ENCODE peak calls at places on chromosomes 2 and 18, in ten cellular contexts. H, J, L, F, B, K, Z, R, T and V are unnamed samples.

GRCh38 chr2:12534646-12535263 is 182.0 kb upstream of the TRIB2 start:
- DNase-seq in H (peak), J (no peak), L (no peak), F (no peak), B (no peak), K (no peak), Z (no peak), R (no peak), T (no peak), V (no peak)

GRCh38 chr2:19933351-19933981 is 31.7 kb upstream of the TTC32 start:
- DNase-seq in H (peak), J (no peak), L (no peak), F (no peak), B (no peak), K (no peak), Z (peak), R (no peak), T (no peak), V (no peak)

GRCh38 chr18:73487956-73488355 is 620.2 kb upstream of the NETO1 start:
- DNase-seq in H (peak), J (no peak), L (no peak), F (no peak), B (no peak), K (no peak), Z (no peak), R (no peak), T (no peak), V (no peak)

GRCh38 chr2:151176661-151177060 is 85.0 kb downstream of the RBM43 start:
- DNase-seq in H (no peak), J (no peak), L (no peak), F (no peak), B (no peak), K (no peak), Z (no peak), R (no peak), T (no peak), V (no peak)

GRCh38 chr2:57544626-57545025 is 502.0 kb upstream of the VRK2 start:
- DNase-seq in H (no peak), J (no peak), L (no peak), F (no peak), B (no peak), K (no peak), Z (no peak), R (no peak), T (no peak), V (no peak)

GRCh38 chr2:161415467-161416293 is 417 bp upstream of the TBR1 start:
- DNase-seq in H (no peak), J (no peak), L (no peak), F (no peak), B (peak), K (no peak), Z (no peak), R (peak), T (no peak), V (no peak)

GRCh38 chr18:45727068-45727467 is 3.1 kb downstream of the SLC14A1 start:
- DNase-seq in H (no peak), J (no peak), L (no peak), F (no peak), B (no peak), K (no peak), Z (no peak), R (no peak), T (no peak), V (no peak)

GRCh38 chr2:33602216-33602830 is 3.2 kb upstream of the FAM98A start:
- DNase-seq in H (peak), J (no peak), L (no peak), F (no peak), B (no peak), K (no peak), Z (no peak), R (no peak), T (no peak), V (no peak)

GRCh38 chr2:146227395-146228393 is 1617.1 kb upstream of the ACVR2A start:
- DNase-seq in H (no peak), J (no peak), L (no peak), F (no peak), B (no peak), K (no peak), Z (no peak), R (no peak), T (no peak), V (no peak)

GRCh38 chr2:39715822-39716221 is 50.1 kb downstream of the TMEM178A start:
- DNase-seq in H (no peak), J (no peak), L (no peak), F (no peak), B (no peak), K (no peak), Z (no peak), R (no peak), T (no peak), V (no peak)

GRCh38 chr2:37230581-37230980 is 815 bp downstream of the CEBPZ start:
- DNase-seq in H (no peak), J (no peak), L (peak), F (peak), B (no peak), K (no peak), Z (peak), R (peak), T (no peak), V (no peak)

GRCh38 chr2:20569464-20570223 is 81.3 kb downstream of the HS1BP3 start:
- DNase-seq in H (no peak), J (no peak), L (no peak), F (no peak), B (no peak), K (no peak), Z (no peak), R (no peak), T (no peak), V (no peak)

GRCh38 chr2:61959381-61960293 is 54.2 kb downstream of the COMMD1 start:
- DNase-seq in H (no peak), J (no peak), L (no peak), F (no peak), B (no peak), K (peak), Z (no peak), R (no peak), T (no peak), V (no peak)

GRCh38 chr2:98569197-98569793 is 39.0 kb downstream of the COA5 start:
- DNase-seq in H (no peak), J (peak), L (no peak), F (peak), B (peak), K (peak), Z (peak), R (peak), T (no peak), V (peak)

GRCh38 chr2:120472031-120472430 is 126.1 kb downstream of the INHBB start:
- DNase-seq in H (no peak), J (no peak), L (no peak), F (no peak), B (no peak), K (no peak), Z (no peak), R (no peak), T (no peak), V (no peak)

GRCh38 chr18:65336411-65336810 is 414.4 kb upstream of the CDH7 start:
- DNase-seq in H (no peak), J (no peak), L (no peak), F (no peak), B (no peak), K (no peak), Z (no peak), R (no peak), T (no peak), V (no peak)

GRCh38 chr2:190864375-190864774 is 16.2 kb upstream of the GLS start:
- DNase-seq in H (peak), J (no peak), L (no peak), F (no peak), B (no peak), K (no peak), Z (no peak), R (no peak), T (no peak), V (no peak)